ENCODE peak calls at places on chromosomes 11 and 22, in five cellular contexts. One of them, this sample, is unnamed.

GRCh38 chr11:101129203-101129943 is at the start of gene PGR:
- DNase-seq in DND-41: no peak
- DNase-seq in A549: no peak
- DNase-seq in sigmoid colon: no peak
- DNase-seq in tibial artery: peak; percentile 85
- DNase-seq in this sample: no peak

GRCh38 chr11:93225642-93226041 is 27.9 kb upstream of the SLC36A4 start:
- DNase-seq in tibial artery: no peak
- DNase-seq in sigmoid colon: no peak
- DNase-seq in A549: peak; percentile 13
- DNase-seq in DND-41: no peak
- DNase-seq in this sample: no peak

GRCh38 chr22:42752912-42753311 is 32.2 kb upstream of the A4GALT start:
- DNase-seq in tibial artery: no peak
- DNase-seq in sigmoid colon: no peak
- DNase-seq in DND-41: no peak
- DNase-seq in A549: no peak
- DNase-seq in this sample: no peak

GRCh38 chr22:29377979-29378378 is 10.4 kb downstream of the AP1B1 start:
- DNase-seq in sigmoid colon: peak; percentile 25
- DNase-seq in DND-41: no peak
- DNase-seq in tibial artery: no peak
- DNase-seq in A549: no peak
- DNase-seq in this sample: no peak

GRCh38 chr11:69880803-69881445 is 61.7 kb upstream of the FGF3 start:
- DNase-seq in tibial artery: peak; percentile 39
- DNase-seq in sigmoid colon: peak; percentile 45
- DNase-seq in A549: no peak
- DNase-seq in DND-41: no peak
- DNase-seq in this sample: no peak

GRCh38 chr22:40462195-40462988 is 92.0 kb downstream of the SGSM3 start:
- DNase-seq in A549: no peak
- DNase-seq in tibial artery: no peak
- DNase-seq in sigmoid colon: no peak
- DNase-seq in DND-41: peak; percentile 37
- DNase-seq in this sample: no peak

GRCh38 chr22:24486501-24486921 is 8.6 kb upstream of the UPB1 start:
- DNase-seq in DND-41: no peak
- DNase-seq in A549: peak; percentile 19
- DNase-seq in tibial artery: no peak
- DNase-seq in sigmoid colon: no peak
- DNase-seq in this sample: no peak

GRCh38 chr11:103844327-103845215 is 191.9 kb upstream of the DDI1 start:
- DNase-seq in sigmoid colon: no peak
- DNase-seq in DND-41: no peak
- DNase-seq in tibial artery: no peak
- DNase-seq in A549: no peak
- DNase-seq in this sample: no peak

GRCh38 chr11:77201370-77201769 is 73.3 kb downstream of the MYO7A start:
- DNase-seq in A549: no peak
- DNase-seq in DND-41: no peak
- DNase-seq in sigmoid colon: peak; percentile 38
- DNase-seq in tibial artery: peak; percentile 48
- DNase-seq in this sample: no peak

GRCh38 chr22:47249370-47249928 is 487.0 kb downstream of the TBC1D22A start:
- DNase-seq in tibial artery: no peak
- DNase-seq in sigmoid colon: no peak
- DNase-seq in A549: no peak
- DNase-seq in DND-41: no peak
- DNase-seq in this sample: no peak

GRCh38 chr22:47245786-47246185 is 483.3 kb downstream of the TBC1D22A start:
- DNase-seq in sigmoid colon: no peak
- DNase-seq in A549: no peak
- DNase-seq in tibial artery: no peak
- DNase-seq in DND-41: no peak
- DNase-seq in this sample: no peak

GRCh38 chr22:47245286-47245685 is 482.8 kb downstream of the TBC1D22A start:
- DNase-seq in DND-41: no peak
- DNase-seq in tibial artery: no peak
- DNase-seq in A549: no peak
- DNase-seq in sigmoid colon: no peak
- DNase-seq in this sample: no peak

GRCh38 chr22:47248925-47249324 is 486.5 kb downstream of the TBC1D22A start:
- DNase-seq in tibial artery: no peak
- DNase-seq in A549: no peak
- DNase-seq in sigmoid colon: no peak
- DNase-seq in DND-41: no peak
- DNase-seq in this sample: no peak

DNA sequence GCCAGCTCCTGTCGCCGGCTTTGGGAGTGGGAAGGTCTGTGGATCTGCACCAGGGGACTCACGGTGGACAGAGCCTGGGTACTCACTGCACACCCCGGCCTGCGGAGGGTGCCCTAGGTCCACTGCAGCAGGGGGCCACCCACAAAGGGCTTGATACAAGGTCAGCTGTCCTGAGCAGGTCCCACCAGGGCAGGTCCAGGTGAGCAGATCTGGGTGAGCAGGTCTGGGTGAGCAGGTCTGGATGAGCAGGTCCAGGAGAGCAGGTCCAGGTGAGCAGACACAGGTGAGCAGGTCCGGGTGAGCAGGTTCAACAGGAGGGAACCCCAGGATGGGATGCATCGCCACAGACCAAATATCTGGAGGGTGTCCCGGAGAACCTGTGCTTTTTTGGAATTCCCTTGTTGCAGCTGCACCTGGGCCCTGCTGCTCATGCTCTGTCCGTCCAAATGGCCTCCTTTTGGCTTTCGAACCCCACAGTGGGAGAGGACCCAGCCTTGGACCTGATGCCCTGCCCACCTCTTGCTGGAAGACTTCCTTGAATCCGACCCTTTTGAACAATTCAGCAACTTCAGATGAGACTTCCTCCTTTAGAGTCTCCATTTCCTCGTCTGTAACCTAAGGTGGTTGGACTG is 485.3 kb downstream of the TBC1D22A start:
- DNase-seq in A549: no peak
- DNase-seq in tibial artery: no peak
- DNase-seq in sigmoid colon: no peak
- DNase-seq in DND-41: no peak
- DNase-seq in this sample: no peak
- H3K9me3 ChIP-seq in A549: peaks cover 6% of the 10 kb centered on the region
- H3K9me3 ChIP-seq in tibial artery: no peaks in the 10 kb centered on the region
- H3K9me3 ChIP-seq in sigmoid colon: no peaks in the 10 kb centered on the region
- H3K9me3 ChIP-seq in DND-41: peaks cover 5% of the 10 kb centered on the region
- H3K9me3 ChIP-seq in this sample: no peaks in the 10 kb centered on the region

GRCh38 chr11:78350646-78351165 is 66.9 kb downstream of the GAB2 start:
- DNase-seq in A549: no peak
- DNase-seq in tibial artery: no peak
- DNase-seq in DND-41: peak; percentile 42
- DNase-seq in sigmoid colon: peak; percentile 63
- DNase-seq in this sample: no peak
- TF ChIP-seq CTCF in A549: no peak
- TF ChIP-seq CTCF in tibial artery: no peak
- TF ChIP-seq CTCF in DND-41: no peak
- TF ChIP-seq CTCF in sigmoid colon: no peak
- TF ChIP-seq CTCF in this sample: no peak

GRCh38 chr22:49419661-49420060 is 408.0 kb downstream of the BRD1 start:
- DNase-seq in A549: no peak
- DNase-seq in sigmoid colon: no peak
- DNase-seq in DND-41: no peak
- DNase-seq in tibial artery: peak; percentile 29
- DNase-seq in this sample: no peak
- H3K9me3 ChIP-seq in A549: no peaks in the 10 kb centered on the region
- H3K9me3 ChIP-seq in sigmoid colon: no peaks in the 10 kb centered on the region
- H3K9me3 ChIP-seq in DND-41: no peaks in the 10 kb centered on the region
- H3K9me3 ChIP-seq in tibial artery: peaks cover 16% of the 10 kb centered on the region
- H3K9me3 ChIP-seq in this sample: no peaks in the 10 kb centered on the region

DNA sequence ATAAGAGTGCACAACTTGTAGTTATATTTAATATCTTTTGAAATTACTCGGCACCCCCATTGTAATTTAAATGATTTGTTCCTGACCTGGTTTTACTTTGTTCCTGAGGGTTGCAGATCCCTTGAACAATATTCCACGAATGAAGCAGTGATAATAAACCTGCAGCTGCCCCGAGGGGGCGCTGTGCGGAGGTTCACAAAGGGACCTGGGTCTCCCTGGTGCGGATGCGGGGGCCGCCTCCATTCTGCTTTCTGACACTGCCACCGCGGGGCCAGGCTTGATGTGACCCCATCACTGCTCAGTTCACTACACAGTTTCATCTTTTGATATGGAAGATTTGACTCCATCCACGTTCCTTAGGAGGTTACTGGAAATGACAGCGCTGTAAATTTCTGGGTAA is 62.9 kb upstream of the PRODH start:
- DNase-seq in sigmoid colon: no peak
- DNase-seq in DND-41: no peak
- DNase-seq in A549: no peak
- DNase-seq in tibial artery: no peak
- DNase-seq in this sample: no peak
- TF ChIP-seq CTCF in sigmoid colon: no peak
- TF ChIP-seq CTCF in DND-41: peak; percentile 24
- TF ChIP-seq CTCF in A549: no peak
- TF ChIP-seq CTCF in tibial artery: no peak
- TF ChIP-seq CTCF in this sample: no peak

GRCh38 chr22:47569389-47570299 is 807.2 kb downstream of the TBC1D22A start:
- DNase-seq in DND-41: no peak
- DNase-seq in sigmoid colon: no peak
- DNase-seq in tibial artery: no peak
- DNase-seq in A549: no peak
- DNase-seq in this sample: no peak

GRCh38 chr22:47568700-47569099 is 806.2 kb downstream of the TBC1D22A start:
- DNase-seq in DND-41: no peak
- DNase-seq in tibial artery: no peak
- DNase-seq in A549: no peak
- DNase-seq in sigmoid colon: no peak
- DNase-seq in this sample: no peak

GRCh38 chr22:47570851-47571250 is 808.4 kb downstream of the TBC1D22A start:
- DNase-seq in A549: no peak
- DNase-seq in tibial artery: no peak
- DNase-seq in DND-41: no peak
- DNase-seq in sigmoid colon: no peak
- DNase-seq in this sample: no peak

GRCh38 chr22:47571616-47572015 is 809.2 kb downstream of the TBC1D22A start:
- DNase-seq in sigmoid colon: no peak
- DNase-seq in A549: no peak
- DNase-seq in tibial artery: peak; percentile 45
- DNase-seq in DND-41: no peak
- DNase-seq in this sample: no peak

GRCh38 chr22:47570300-47570685 is 807.8 kb downstream of the TBC1D22A start:
- DNase-seq in DND-41: no peak
- DNase-seq in A549: no peak
- DNase-seq in tibial artery: no peak
- DNase-seq in sigmoid colon: no peak
- DNase-seq in this sample: no peak
- H3K9me3 ChIP-seq in DND-41: no peaks in the 10 kb centered on the region
- H3K9me3 ChIP-seq in A549: no peaks in the 10 kb centered on the region
- H3K9me3 ChIP-seq in tibial artery: no peaks in the 10 kb centered on the region
- H3K9me3 ChIP-seq in sigmoid colon: no peaks in the 10 kb centered on the region
- H3K9me3 ChIP-seq in this sample: no peaks in the 10 kb centered on the region

GRCh38 chr11:29272019-29272654 is 744.7 kb downstream of the KCNA4 start:
- DNase-seq in tibial artery: no peak
- DNase-seq in DND-41: no peak
- DNase-seq in sigmoid colon: no peak
- DNase-seq in A549: peak; percentile 23
- DNase-seq in this sample: no peak
- TF ChIP-seq CTCF in tibial artery: no peak
- TF ChIP-seq CTCF in DND-41: no peak
- TF ChIP-seq CTCF in sigmoid colon: no peak
- TF ChIP-seq CTCF in A549: peak; percentile 47
- TF ChIP-seq CTCF in this sample: no peak

DNA sequence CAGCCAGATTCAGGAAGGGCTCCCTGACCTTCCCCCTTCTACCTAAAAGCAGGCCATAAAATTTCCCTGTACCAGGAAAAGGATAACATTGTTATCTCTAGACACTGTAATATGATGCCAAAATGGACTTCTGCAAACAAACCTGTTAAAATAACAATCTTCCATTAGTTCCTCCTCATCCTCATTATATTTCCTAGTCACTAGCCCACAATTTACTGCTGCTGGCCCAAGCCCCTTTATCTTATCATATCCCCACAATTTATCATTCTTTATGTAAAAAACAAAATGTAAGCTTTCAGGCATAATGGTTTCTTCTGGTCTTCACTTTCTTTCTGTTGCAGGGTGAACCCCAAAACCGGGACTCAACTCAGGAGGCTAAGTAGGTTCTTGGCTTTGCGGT is 1132.1 kb upstream of the CNTN5 start:
- DNase-seq in sigmoid colon: no peak
- DNase-seq in tibial artery: no peak
- DNase-seq in A549: no peak
- DNase-seq in DND-41: no peak
- DNase-seq in this sample: no peak
- H3K9me3 ChIP-seq in sigmoid colon: no peaks in the 10 kb centered on the region
- H3K9me3 ChIP-seq in tibial artery: no peaks in the 10 kb centered on the region
- H3K9me3 ChIP-seq in A549: no peaks in the 10 kb centered on the region
- H3K9me3 ChIP-seq in DND-41: no peaks in the 10 kb centered on the region
- H3K9me3 ChIP-seq in this sample: no peaks in the 10 kb centered on the region